ENCODE peak calls at places on chromosomes 2 and 18, in seven cellular contexts. M is endodermal cell, L is endothelial cell of umbilical vein, X is HCT116, Z is neural progenitor cell, O is K562, I is fibroblast of lung. D is an unnamed sample.

GRCh38 chr18:44897445-44898215 is 216.9 kb downstream of the SETBP1 start:
- DNase-seq in M (no peak), L (no peak), X (no peak), Z (no peak), O (no peak), I (no peak), D (no peak)

GRCh38 chr2:214536625-214537024 is 125.8 kb downstream of the VWC2L start:
- DNase-seq in M (no peak), L (no peak), X (no peak), Z (no peak), O (no peak), I (no peak), D (no peak)

GRCh38 chr2:113203217-113203530 is 29.4 kb downstream of the PSD4 start:
- DNase-seq in M (no peak), L (no peak), X (no peak), Z (no peak), O (no peak), I (no peak), D (no peak)

GRCh38 chr18:45774065-45774521 is 50.1 kb downstream of the SLC14A1 start:
- DNase-seq in M (no peak), L (no peak), X (no peak), Z (no peak), O (no peak), I (no peak), D (peak; percentile 33)

GRCh38 chr2:223956267-223956666 is 996 bp upstream of the MRPL44 start:
- DNase-seq in M (peak; percentile 42), L (no peak), X (no peak), Z (no peak), O (no peak), I (no peak), D (no peak)

GRCh38 chr2:199315299-199316179 is 142.2 kb downstream of the SATB2 start:
- DNase-seq in M (peak; percentile 78), L (peak; percentile 7), X (no peak), Z (peak; percentile 70), O (peak; percentile 60), I (peak; percentile 62), D (peak; percentile 53)

GRCh38 chr2:226023383-226023782 is 623.9 kb downstream of the NYAP2 start:
- DNase-seq in M (peak; percentile 74), L (no peak), X (peak; percentile 36), Z (peak; percentile 11), O (no peak), I (no peak), D (no peak)

GRCh38 chr2:197442865-197443264 is 8.0 kb upstream of the SF3B1 start:
- DNase-seq in M (no peak), L (no peak), X (no peak), Z (no peak), O (no peak), I (no peak), D (no peak)

GRCh38 chr2:52955079-52955478 is 812.5 kb upstream of the CHAC2 start:
- DNase-seq in M (no peak), L (no peak), X (no peak), Z (no peak), O (no peak), I (no peak), D (no peak)

GRCh38 chr2:157875720-157876065 is 437 bp downstream of the ACVR1 start:
- DNase-seq in M (peak; percentile 85), L (peak; percentile 43), X (no peak), Z (peak; percentile 83), O (peak; percentile 76), I (no peak), D (no peak)
- H3K9ac ChIP-seq in M (peak overlapping the region; percentile 79), L (peak overlapping the region; percentile 59), X (peak overlapping the region; percentile 67), Z (peak overlapping the region; percentile 46), O (peak overlapping the region; percentile 83), I (peak overlapping the region; percentile 82), D (peak overlapping the region; percentile 50)

DNA sequence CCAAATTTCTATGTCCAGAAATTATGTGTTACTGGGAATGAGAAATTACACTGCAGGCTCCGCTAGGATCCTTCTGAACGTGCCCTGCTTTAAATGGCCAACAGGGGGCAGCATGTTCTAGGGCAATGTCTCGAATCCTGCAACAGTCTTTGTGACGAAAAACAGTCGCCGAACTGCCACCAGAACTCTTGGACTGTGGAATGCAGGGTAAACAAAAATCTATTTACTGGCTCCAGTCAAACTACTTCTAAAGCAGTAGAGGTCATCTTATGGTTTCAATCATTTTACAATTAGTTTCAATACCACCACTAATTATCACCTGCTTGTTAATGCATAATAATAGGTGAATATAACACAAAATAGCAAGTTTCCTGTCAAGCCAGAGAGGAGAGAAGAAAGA is 9.8 kb upstream of the ZNF397 start:
- DNase-seq in M (peak; percentile 90), L (peak; percentile 79), X (peak; percentile 82), Z (peak; percentile 87), O (peak; percentile 92), I (peak; percentile 75), D (peak; percentile 80)
- H3K9ac ChIP-seq in M (no peak overlapping the region), L (no peak overlapping the region), X (no peak overlapping the region), Z (no peak overlapping the region), O (peak overlapping the region; percentile 43), I (no peak overlapping the region), D (peak overlapping the region; percentile 52)

GRCh38 chr18:80229766-80230745 is 17.3 kb downstream of the PARD6G start:
- DNase-seq in M (no peak), L (no peak), X (no peak), Z (no peak), O (no peak), I (no peak), D (no peak)
- H3K9ac ChIP-seq in M (no peak overlapping the region), L (no peak overlapping the region), X (no peak overlapping the region), Z (no peak overlapping the region), O (no peak overlapping the region), I (no peak overlapping the region), D (no peak overlapping the region)

GRCh38 chr18:59715966-59716369 is 18.7 kb upstream of the CCBE1 start:
- DNase-seq in M (no peak), L (peak; percentile 77), X (peak; percentile 8), Z (no peak), O (no peak), I (peak; percentile 87), D (no peak)

GRCh38 chr18:59719533-59720325 is 22.5 kb upstream of the CCBE1 start:
- DNase-seq in M (no peak), L (no peak), X (no peak), Z (no peak), O (no peak), I (peak; percentile 69), D (no peak)

GRCh38 chr18:59721214-59721613 is 24.0 kb upstream of the CCBE1 start:
- DNase-seq in M (no peak), L (no peak), X (no peak), Z (no peak), O (no peak), I (no peak), D (no peak)

GRCh38 chr18:59717291-59717690 is 20.1 kb upstream of the CCBE1 start:
- DNase-seq in M (no peak), L (no peak), X (no peak), Z (no peak), O (no peak), I (no peak), D (no peak)

DNA sequence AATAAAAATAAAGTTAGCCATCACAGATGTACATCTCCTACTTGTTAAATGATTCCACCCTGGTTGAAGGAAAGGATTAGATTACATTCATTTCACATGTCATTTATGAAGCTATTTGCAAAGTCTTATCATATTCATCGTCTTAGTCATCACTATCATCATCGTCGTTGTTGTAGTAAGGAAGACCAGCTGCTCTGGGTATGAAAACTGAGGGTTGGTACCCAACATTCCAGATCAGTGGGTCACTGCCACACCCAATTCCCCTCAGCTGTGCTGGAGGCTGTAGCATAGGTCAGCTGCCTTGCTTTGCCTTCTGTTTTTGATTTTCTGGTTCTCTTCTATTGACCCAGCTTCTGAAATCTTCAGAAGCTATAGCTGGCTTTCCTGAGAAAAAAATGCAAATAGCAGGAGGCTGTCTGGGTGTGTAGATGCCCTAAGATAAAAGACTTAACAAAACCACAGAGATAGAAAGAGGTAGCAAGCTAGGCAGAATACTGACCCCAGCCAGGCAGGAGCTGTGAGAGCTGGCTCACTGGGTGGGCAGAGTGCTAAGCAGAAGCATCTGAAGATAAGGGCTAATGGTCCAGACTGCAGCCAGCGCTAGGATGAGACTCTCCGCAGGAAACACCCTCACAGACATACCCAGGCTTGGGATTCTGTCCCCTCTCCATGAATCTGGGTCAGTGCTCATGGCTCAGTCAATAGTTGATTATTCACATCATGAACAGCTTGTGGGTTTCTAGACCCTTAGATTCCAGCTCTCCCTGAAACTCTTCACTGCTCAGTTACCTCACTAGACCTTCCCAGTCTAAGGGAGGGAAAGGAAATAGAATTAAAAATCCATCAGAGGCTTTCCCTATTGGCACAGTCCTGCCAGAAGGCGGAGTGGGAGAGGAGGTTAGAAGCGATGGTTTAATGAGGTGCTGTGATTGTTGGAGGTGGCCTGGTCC is 21.2 kb upstream of the CCBE1 start:
- DNase-seq in M (peak; percentile 52), L (peak; percentile 7), X (no peak), Z (no peak), O (no peak), I (peak; percentile 81), D (no peak)
- H3K9ac ChIP-seq in M (no peak overlapping the region), L (no peak overlapping the region), X (no peak overlapping the region), Z (no peak overlapping the region), O (no peak overlapping the region), I (peak overlapping the region; percentile 28), D (no peak overlapping the region)

GRCh38 chr2:20167356-20167755 is 57.6 kb downstream of the SDC1 start:
- DNase-seq in M (peak; percentile 45), L (no peak), X (no peak), Z (no peak), O (no peak), I (no peak), D (no peak)
- H3K9ac ChIP-seq in M (no peak overlapping the region), L (no peak overlapping the region), X (no peak overlapping the region), Z (no peak overlapping the region), O (no peak overlapping the region), I (no peak overlapping the region), D (no peak overlapping the region)

DNA sequence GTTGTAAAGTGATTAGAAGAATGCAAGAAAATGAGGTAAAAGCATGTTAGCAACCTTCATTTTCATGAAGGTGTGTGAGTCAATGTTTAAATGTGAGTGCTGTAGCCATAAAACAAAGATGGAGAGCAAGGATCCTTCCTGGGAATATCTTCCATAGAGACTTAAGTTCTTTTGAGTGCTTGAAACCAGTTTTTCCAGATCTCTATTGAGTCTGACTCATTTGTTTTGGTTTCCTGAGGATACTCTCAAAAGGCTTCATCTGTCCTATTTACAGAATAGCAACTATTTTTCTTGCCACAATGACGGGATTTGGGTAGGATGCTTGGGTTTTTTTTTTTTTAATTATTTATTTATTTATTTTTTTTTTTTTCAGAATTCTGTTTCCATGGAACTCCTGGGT is 45.9 kb upstream of the ASB1 start:
- DNase-seq in M (no peak), L (peak; percentile 8), X (peak; percentile 62), Z (no peak), O (no peak), I (peak; percentile 26), D (no peak)
- H3K9ac ChIP-seq in M (no peak overlapping the region), L (no peak overlapping the region), X (no peak overlapping the region), Z (no peak overlapping the region), O (no peak overlapping the region), I (no peak overlapping the region), D (no peak overlapping the region)

GRCh38 chr2:24919977-24920812 is at the start of gene ADCY3:
- DNase-seq in M (peak; percentile 80), L (no peak), X (no peak), Z (peak; percentile 78), O (peak; percentile 68), I (peak; percentile 40), D (peak; percentile 72)
- H3K9ac ChIP-seq in M (no peak within 1 kb of the TSS), L (peak within 1 kb of the TSS; percentile 42), X (peak within 1 kb of the TSS; percentile 83), Z (no peak within 1 kb of the TSS), O (peak within 1 kb of the TSS; percentile 59), I (peak within 1 kb of the TSS; percentile 79), D (peak within 1 kb of the TSS; percentile 82)

D was measured in DND-41.